ENCODE peak calls at places on chromosomes 13 and 19, in six cellular contexts. V is fibroblast of lung, H is K562, D is A673, Y is hepatocyte, W is left ventricle myocardium inferior. F is an unnamed sample. For H3K27me3, the result is how much of the 10 kb centered on the place peaks cover.

GRCh38 chr13:95087746-95088305 is 213.4 kb downstream of the ABCC4 start:
- DNase-seq in W (no peak), V (peak), Y (peak), D (no peak), H (no peak), F (peak)

GRCh38 chr13:112885242-112885781 is 83.7 kb upstream of the MCF2L start:
- DNase-seq in W (no peak), V (no peak), Y (no peak), D (no peak), H (no peak), F (no peak)

GRCh38 chr19:49816616-49817015 is 1.5 kb upstream of the MED25 start:
- DNase-seq in V (no peak), W (no peak), H (no peak), Y (no peak), D (no peak), F (no peak)

GRCh38 chr19:49149652-49150105 is 5.5 kb downstream of the HRC start:
- DNase-seq in H (peak), W (peak), Y (peak), V (peak), D (peak), F (peak)

GRCh38 chr13:30744056-30744684 is 8.8 kb downstream of the ALOX5AP start:
- DNase-seq in Y (peak), H (no peak), D (no peak), W (no peak), V (peak), F (peak)

GRCh38 chr13:113991191-113991669 is 17.4 kb upstream of the C13orf46 start:
- DNase-seq in H (no peak), W (no peak), D (no peak), V (no peak), Y (no peak), F (no peak)

GRCh38 chr19:38455031-38455430 is 21.5 kb downstream of the RYR1 start:
- DNase-seq in H (no peak), D (peak), Y (peak), V (peak), W (no peak), F (peak)

GRCh38 chr13:42762251-42762650 is 19.1 kb upstream of the FAM216B start:
- DNase-seq in Y (peak), V (no peak), H (no peak), D (no peak), W (no peak), F (peak)

GRCh38 chr13:112730157-112730671 is 40.4 kb downstream of the ATP11A start:
- DNase-seq in Y (no peak), W (peak), H (no peak), V (no peak), D (no peak), F (no peak)

GRCh38 chr19:2492870-2493269 is 16.9 kb downstream of the GADD45B start:
- DNase-seq in W (no peak), Y (no peak), D (no peak), H (no peak), V (no peak), F (no peak)

GRCh38 chr13:79837741-79838450 is 356.9 kb downstream of the NDFIP2 start:
- DNase-seq in V (no peak), H (no peak), W (no peak), D (peak), Y (peak), F (peak)

GRCh38 chr19:49875801-49876421 is 1.2 kb downstream of the AKT1S1 start:
- DNase-seq in D (peak), H (peak), W (peak), V (peak), Y (peak), F (no peak)

GRCh38 chr19:2722541-2723344 is 1.6 kb upstream of the DIRAS1 start:
- DNase-seq in H (peak), V (peak), Y (peak), W (peak), D (no peak), F (peak)

GRCh38 chr13:85500716-85501256 is 298.4 kb downstream of the SLITRK6 start:
- DNase-seq in H (no peak), Y (no peak), W (no peak), V (no peak), D (peak), F (peak)

GRCh38 chr13:113935081-113935511 is 38.8 kb downstream of the C13orf46 start:
- DNase-seq in H (no peak), W (no peak), Y (no peak), V (no peak), D (no peak), F (no peak)

GRCh38 chr13:27982361-27982760 is 6.1 kb downstream of the URAD start:
- DNase-seq in Y (no peak), W (no peak), V (no peak), H (no peak), D (no peak), F (no peak)

GRCh38 chr19:38209671-38210457 is 14.2 kb downstream of the DPF1 start:
- DNase-seq in H (no peak), Y (peak), D (no peak), V (peak), W (peak), F (no peak)

GRCh38 chr13:83816081-83816480 is 66.2 kb downstream of the SLITRK1 start:
- DNase-seq in D (no peak), Y (no peak), W (no peak), H (no peak), V (no peak), F (no peak)

GRCh38 chr13:80214050-80214449 is 126.9 kb downstream of the SPRY2 start:
- DNase-seq in W (no peak), H (no peak), D (no peak), V (no peak), Y (no peak), F (no peak)

GRCh38 chr13:31213681-31214289 is 14.0 kb downstream of the B3GLCT start:
- DNase-seq in Y (no peak), D (no peak), W (no peak), H (no peak), V (no peak), F (no peak)

GRCh38 chr13:106796280-106797047 is 228.5 kb upstream of the ARGLU1 start:
- DNase-seq in Y (no peak), W (no peak), V (no peak), H (no peak), D (no peak), F (no peak)

GRCh38 chr13:31887311-31887710 is 144.3 kb upstream of the FRY start:
- DNase-seq in D (no peak), W (no peak), Y (no peak), H (no peak), V (peak), F (no peak)

GRCh38 chr19:13692096-13692495 is 72.2 kb upstream of the MRI1 start:
- DNase-seq in V (peak), Y (no peak), D (no peak), H (no peak), W (no peak), F (peak)

GRCh38 chr19:17837972-17838371 is 9.8 kb downstream of the JAK3 start:
- DNase-seq in Y (no peak), V (no peak), H (no peak), W (no peak), D (no peak), F (no peak)
- H3K27me3 ChIP-seq in Y (under half), V (under half), H (under half), W (half or more), D (under half), F (under half)

GRCh38 chr19:15280915-15281683 is 48.9 kb upstream of the EPHX3 start:
- DNase-seq in W (peak), Y (peak), D (peak), V (peak), H (peak), F (peak)
- TF ChIP-seq CTCF in W (peak), Y (peak), D (peak), V (peak), H (peak), F (peak)

GRCh38 chr19:55436847-55437246 is 6.3 kb downstream of the SHISA7 start:
- DNase-seq in V (no peak), W (no peak), Y (no peak), H (no peak), D (no peak), F (no peak)

GRCh38 chr19:55440411-55441105 is 2.5 kb downstream of the SHISA7 start:
- DNase-seq in H (peak), D (no peak), Y (no peak), W (no peak), V (no peak), F (no peak)

GRCh38 chr19:55437410-55437809 is 5.7 kb downstream of the SHISA7 start:
- DNase-seq in Y (peak), W (peak), D (peak), V (peak), H (peak), F (peak)

GRCh38 chr19:55441319-55441691 is 1.8 kb downstream of the SHISA7 start:
- DNase-seq in D (no peak), Y (no peak), H (no peak), W (no peak), V (no peak), F (no peak)

GRCh38 chr19:55439052-55439451 is 4.0 kb downstream of the SHISA7 start:
- DNase-seq in V (no peak), D (no peak), Y (no peak), W (no peak), H (no peak), F (no peak)
- H3K27me3 ChIP-seq in V (under half), D (under half), Y (under half), W (half or more), H (under half), F (under half)

GRCh38 chr19:29741776-29742175 is 26.7 kb upstream of the C19orf12 start:
- DNase-seq in V (no peak), H (no peak), W (no peak), Y (no peak), D (no peak), F (no peak)
- TF ChIP-seq CTCF in V (no peak), H (no peak), W (no peak), Y (no peak), D (no peak), F (no peak)

DNA sequence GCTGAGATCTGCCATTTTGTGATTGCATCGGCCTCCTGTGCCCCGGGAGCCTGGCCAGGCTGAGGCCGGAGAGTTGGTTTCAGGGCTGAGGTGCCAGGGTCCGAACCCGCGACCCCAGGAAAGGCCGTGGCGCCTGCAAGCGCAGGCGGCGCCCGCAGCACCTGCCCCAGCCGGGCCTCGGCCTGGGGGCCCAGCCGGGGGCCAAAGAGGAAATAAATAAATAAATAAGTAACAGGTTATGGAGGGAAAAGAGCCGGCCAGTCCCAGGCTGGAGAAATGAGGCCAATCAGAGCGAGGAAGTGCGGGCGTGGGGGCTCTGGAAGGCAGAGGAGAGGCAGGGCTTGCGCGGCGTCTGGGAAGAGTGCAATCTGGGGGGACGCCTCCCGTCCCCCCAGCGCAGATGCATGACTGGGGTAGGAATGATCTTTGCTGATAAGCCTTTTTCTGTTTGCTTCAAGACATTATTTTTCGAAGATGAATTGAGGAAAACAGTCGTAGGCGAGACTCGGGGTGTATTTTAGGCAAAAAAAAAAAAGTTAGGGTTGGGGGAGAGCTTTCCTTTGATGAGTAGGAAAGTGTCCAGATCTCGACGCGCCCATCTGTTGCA is 145.6 kb upstream of the ZNF536 start:
- DNase-seq in Y (peak), W (no peak), V (no peak), H (no peak), D (peak), F (no peak)
- H3K27me3 ChIP-seq in Y (half or more), W (half or more), V (under half), H (under half), D (half or more), F (under half)

GRCh38 chr13:49247722-49248432 is at the start of gene CDADC1:
- DNase-seq in Y (peak), W (peak), V (peak), H (peak), D (peak), F (peak)
- TF ChIP-seq CTCF in Y (no peak), W (no peak), V (no peak), H (no peak), D (no peak), F (peak)

DNA sequence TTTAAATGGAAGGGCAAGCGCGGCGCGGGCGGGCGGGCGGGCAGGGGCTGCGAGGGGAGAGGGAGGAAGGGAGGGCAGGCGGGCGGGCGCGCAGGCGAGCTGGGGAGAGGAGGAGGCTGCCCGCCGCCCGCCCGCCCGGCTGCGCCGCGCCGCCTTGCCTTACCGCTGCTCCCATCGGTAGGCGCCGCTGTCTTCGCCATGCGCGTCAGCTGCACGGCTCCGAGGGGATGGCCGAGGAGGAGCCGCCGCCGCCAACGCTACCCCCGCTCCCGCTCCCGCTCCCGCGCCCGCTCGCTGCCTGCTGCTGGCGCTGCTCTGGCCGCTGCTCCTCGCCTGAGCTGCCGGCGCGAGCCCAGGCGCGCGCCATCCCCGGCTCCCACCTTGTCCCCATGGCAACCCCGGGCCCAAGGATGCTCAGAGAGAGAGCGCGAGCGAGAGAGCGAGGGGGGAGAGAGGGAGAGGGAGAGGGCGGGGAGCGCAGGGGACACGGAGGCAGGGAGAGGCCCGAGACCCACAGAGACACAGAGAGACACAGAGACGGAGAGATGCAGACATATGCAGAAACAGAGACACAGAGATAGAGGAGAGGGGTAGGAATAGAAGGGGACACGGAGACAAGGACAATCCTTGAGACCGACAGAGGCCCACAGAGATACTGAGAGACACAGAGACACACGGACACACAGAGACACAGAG is 40.3 kb downstream of the DEDD2 start:
- DNase-seq in D (peak), W (peak), V (peak), H (peak), Y (peak), F (peak)
- H3K27me3 ChIP-seq in D (half or more), W (half or more), V (half or more), H (under half), Y (half or more), F (under half)

GRCh38 chr13:101115762-101116161 is 300.5 kb downstream of the NALCN start:
- DNase-seq in H (no peak), D (peak), Y (peak), W (no peak), V (peak), F (peak)
- TF ChIP-seq CTCF in H (no peak), D (peak), Y (peak), W (no peak), V (peak), F (no peak)